ENCODE peak calls at places on chromosomes 3 and 15, in four cellular contexts. One of them, this sample, is unnamed.

GRCh38 chr3:140186421-140186920 is 251.5 kb downstream of the CLSTN2 start:
- DNase-seq in GM12878: no peak
- DNase-seq in HepG2: no peak
- DNase-seq in K562: no peak
- DNase-seq in this sample: no peak

GRCh38 chr15:70466305-70466704 is 297.1 kb downstream of the UACA start:
- DNase-seq in K562: no peak
- DNase-seq in HepG2: no peak
- DNase-seq in GM12878: no peak
- DNase-seq in this sample: no peak

GRCh38 chr3:29537889-29538609 is 257.2 kb downstream of the RBMS3 start:
- DNase-seq in GM12878: no peak
- DNase-seq in HepG2: no peak
- DNase-seq in K562: no peak
- DNase-seq in this sample: no peak

GRCh38 chr3:126274735-126275734 is 82.2 kb downstream of the KLF15 start:
- DNase-seq in GM12878: no peak
- DNase-seq in HepG2: no peak
- DNase-seq in K562: no peak
- DNase-seq in this sample: no peak

GRCh38 chr3:81485444-81485865 is 276.0 kb downstream of the GBE1 start:
- DNase-seq in K562: no peak
- DNase-seq in HepG2: no peak
- DNase-seq in GM12878: peak; percentile 38
- DNase-seq in this sample: no peak

GRCh38 chr15:26242565-26242964 is 379.4 kb upstream of the ATP10A start:
- DNase-seq in K562: no peak
- DNase-seq in GM12878: no peak
- DNase-seq in HepG2: no peak
- DNase-seq in this sample: no peak

GRCh38 chr3:133572158-133573053 is 1.1 kb upstream of the CDV3 start:
- DNase-seq in GM12878: peak; percentile 82
- DNase-seq in HepG2: no peak
- DNase-seq in K562: no peak
- DNase-seq in this sample: no peak

GRCh38 chr3:58237238-58237939 is at the start of gene ABHD6:
- DNase-seq in GM12878: no peak
- DNase-seq in K562: peak; percentile 83
- DNase-seq in HepG2: peak; percentile 40
- DNase-seq in this sample: peak; percentile 88

GRCh38 chr15:60396964-60397771 is 618 bp downstream of the ANXA2 start:
- DNase-seq in K562: peak; percentile 83
- DNase-seq in GM12878: peak; percentile 53
- DNase-seq in HepG2: no peak
- DNase-seq in this sample: peak; percentile 46

GRCh38 chr3:184384856-184385422 is 5.1 kb downstream of the CHRD start:
- DNase-seq in GM12878: no peak
- DNase-seq in HepG2: no peak
- DNase-seq in K562: no peak
- DNase-seq in this sample: no peak

GRCh38 chr3:72767927-72768880 is 80.0 kb downstream of the SHQ1 start:
- DNase-seq in K562: no peak
- DNase-seq in GM12878: no peak
- DNase-seq in HepG2: no peak
- DNase-seq in this sample: no peak
- TF ChIP-seq BHLHE40 in K562: no peak
- TF ChIP-seq BHLHE40 in GM12878: no peak
- TF ChIP-seq BHLHE40 in HepG2: no peak
- TF ChIP-seq BHLHE40 in this sample: no peak

DNA sequence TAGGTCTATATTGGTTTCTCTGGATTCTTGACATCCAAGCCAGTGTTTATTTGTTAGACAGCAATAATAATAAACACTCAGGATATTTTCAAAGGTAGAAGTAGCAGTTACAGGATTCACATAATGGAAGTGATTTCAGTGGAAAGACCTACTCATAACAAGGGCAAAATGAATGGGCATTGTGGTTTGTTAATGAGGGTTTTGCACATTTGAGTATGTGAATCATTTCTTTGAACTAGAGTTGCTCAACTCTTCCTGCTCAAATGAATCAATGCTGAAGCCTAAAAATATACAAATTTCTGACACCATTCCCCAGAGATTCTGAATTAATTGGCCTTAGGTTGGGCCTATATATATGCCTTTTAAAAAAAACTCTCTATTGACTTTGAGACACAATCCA is 4.1 kb upstream of the COL6A5 start:
- DNase-seq in HepG2: no peak
- DNase-seq in K562: no peak
- DNase-seq in GM12878: no peak
- DNase-seq in this sample: no peak
- TF ChIP-seq FOXK2 in HepG2: no peak
- TF ChIP-seq FOXK2 in K562: no peak
- TF ChIP-seq FOXK2 in GM12878: no peak
- TF ChIP-seq FOXK2 in this sample: no peak

GRCh38 chr3:127689266-127689860 is 16.6 kb downstream of the ABTB1 start:
- DNase-seq in K562: no peak
- DNase-seq in GM12878: no peak
- DNase-seq in HepG2: no peak
- DNase-seq in this sample: no peak

GRCh38 chr3:127691494-127691893 is 18.7 kb downstream of the ABTB1 start:
- DNase-seq in HepG2: no peak
- DNase-seq in GM12878: no peak
- DNase-seq in K562: no peak
- DNase-seq in this sample: no peak

GRCh38 chr3:127690106-127690505 is 17.4 kb downstream of the ABTB1 start:
- DNase-seq in K562: no peak
- DNase-seq in GM12878: no peak
- DNase-seq in HepG2: peak; percentile 20
- DNase-seq in this sample: no peak

GRCh38 chr3:127691974-127692373 is 19.2 kb downstream of the ABTB1 start:
- DNase-seq in HepG2: no peak
- DNase-seq in GM12878: no peak
- DNase-seq in K562: no peak
- DNase-seq in this sample: no peak

GRCh38 chr3:127690823-127691452 is 18.2 kb downstream of the ABTB1 start:
- DNase-seq in HepG2: peak; percentile 59
- DNase-seq in GM12878: no peak
- DNase-seq in K562: no peak
- DNase-seq in this sample: peak; percentile 56
- TF ChIP-seq BHLHE40 in HepG2: no peak
- TF ChIP-seq BHLHE40 in GM12878: no peak
- TF ChIP-seq BHLHE40 in K562: no peak
- TF ChIP-seq BHLHE40 in this sample: no peak

GRCh38 chr15:68365140-68365745 is 66.7 kb downstream of the ITGA11 start:
- DNase-seq in K562: no peak
- DNase-seq in GM12878: no peak
- DNase-seq in HepG2: no peak
- DNase-seq in this sample: no peak
- TF ChIP-seq FOXK2 in K562: no peak
- TF ChIP-seq FOXK2 in GM12878: no peak
- TF ChIP-seq FOXK2 in HepG2: no peak
- TF ChIP-seq FOXK2 in this sample: no peak

DNA sequence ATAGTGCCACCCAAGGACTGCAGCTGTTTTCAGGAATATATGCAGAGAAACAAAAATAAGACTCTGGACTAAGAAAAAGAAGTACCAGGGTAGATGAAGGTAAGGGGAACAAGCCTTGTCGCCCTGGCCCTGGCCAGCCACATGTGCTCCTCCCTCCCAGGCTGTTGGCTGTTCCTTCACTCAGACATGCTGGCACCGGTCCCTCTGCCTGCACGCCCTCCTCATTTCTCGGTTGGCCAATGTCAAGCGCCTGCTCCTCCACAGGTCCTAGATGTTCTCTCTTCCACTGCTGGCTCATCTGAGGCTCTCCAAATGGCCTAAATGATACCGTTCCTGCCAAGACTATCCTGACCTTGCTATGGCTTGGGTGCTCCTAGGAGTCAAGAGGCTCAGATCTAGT is 288.4 kb upstream of the LYSMD4 start:
- DNase-seq in GM12878: no peak
- DNase-seq in K562: no peak
- DNase-seq in HepG2: no peak
- DNase-seq in this sample: no peak
- TF ChIP-seq BHLHE40 in GM12878: no peak
- TF ChIP-seq BHLHE40 in K562: no peak
- TF ChIP-seq BHLHE40 in HepG2: no peak
- TF ChIP-seq BHLHE40 in this sample: no peak

DNA sequence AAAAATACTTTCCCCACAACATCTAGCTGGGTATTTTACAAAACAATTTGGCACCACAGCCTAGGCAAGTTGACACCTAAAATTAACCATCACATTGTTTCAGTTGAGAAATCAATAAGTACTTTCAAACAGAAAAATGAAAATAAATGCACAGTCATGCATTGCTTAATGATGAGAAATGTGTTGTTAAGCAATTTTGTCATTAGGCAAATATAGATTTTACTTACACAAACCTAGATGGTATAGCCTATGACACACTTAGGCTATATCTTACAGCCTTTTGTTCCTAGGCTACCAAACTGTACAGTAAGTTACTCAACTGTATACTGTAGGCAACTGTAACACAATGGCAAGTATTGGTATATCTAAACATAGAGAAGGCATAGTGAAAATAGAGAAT is 608.6 kb upstream of the BCHE start:
- DNase-seq in K562: no peak
- DNase-seq in HepG2: no peak
- DNase-seq in GM12878: no peak
- DNase-seq in this sample: no peak
- TF ChIP-seq FOXK2 in K562: no peak
- TF ChIP-seq FOXK2 in HepG2: no peak
- TF ChIP-seq FOXK2 in GM12878: no peak
- TF ChIP-seq FOXK2 in this sample: no peak

DNA sequence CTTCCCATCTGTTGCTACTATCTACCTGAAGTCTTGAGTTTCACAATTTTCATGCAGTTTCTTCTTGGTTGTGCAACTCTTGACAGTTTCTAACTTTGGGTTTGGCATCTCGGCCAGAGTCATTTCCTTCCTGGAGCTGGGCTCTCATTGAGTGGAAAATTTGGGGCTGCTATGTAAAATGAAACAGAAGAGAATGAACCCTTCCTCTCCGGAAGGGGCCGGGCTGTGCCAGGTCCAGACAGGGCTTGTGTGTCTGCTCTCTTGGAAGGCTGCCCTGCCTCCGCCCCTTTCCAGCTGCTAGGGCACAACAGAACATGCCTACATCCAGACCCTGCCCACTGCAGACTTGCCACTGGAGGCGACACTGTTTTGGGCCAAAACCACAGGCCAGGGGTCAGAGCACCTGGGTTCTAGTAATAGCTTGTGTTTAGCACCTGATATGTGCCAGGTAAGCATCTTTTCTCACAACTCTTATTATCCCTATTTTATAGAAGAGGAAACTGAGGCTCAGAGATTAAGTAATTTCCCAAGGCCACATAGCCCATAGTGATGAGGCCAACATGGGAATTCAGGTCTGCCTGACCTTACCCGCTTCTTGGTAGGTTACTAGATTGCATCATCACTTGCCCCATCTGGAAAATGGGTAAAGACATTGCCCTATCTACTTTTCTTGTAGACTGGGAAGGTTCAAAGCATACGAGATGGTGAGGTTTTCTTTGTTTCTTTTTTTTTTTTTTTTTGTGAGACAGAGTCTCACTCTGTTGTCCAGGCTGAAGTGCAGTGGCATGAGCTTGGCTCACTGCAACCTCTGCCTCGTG is 25.0 kb downstream of the IRAK2 start:
- DNase-seq in HepG2: no peak
- DNase-seq in K562: no peak
- DNase-seq in GM12878: peak; percentile 39
- DNase-seq in this sample: no peak
- TF ChIP-seq BHLHE40 in HepG2: no peak
- TF ChIP-seq BHLHE40 in K562: no peak
- TF ChIP-seq BHLHE40 in GM12878: no peak
- TF ChIP-seq BHLHE40 in this sample: no peak

GRCh38 chr3:195046441-195046840 is 224.5 kb downstream of the XXYLT1 start:
- DNase-seq in K562: no peak
- DNase-seq in HepG2: no peak
- DNase-seq in GM12878: no peak
- DNase-seq in this sample: no peak
- TF ChIP-seq FOXK2 in K562: no peak
- TF ChIP-seq FOXK2 in HepG2: no peak
- TF ChIP-seq FOXK2 in GM12878: no peak
- TF ChIP-seq FOXK2 in this sample: no peak

GRCh38 chr15:75036269-75036668 is 12.9 kb downstream of the PPCDC start:
- DNase-seq in HepG2: no peak
- DNase-seq in K562: peak; percentile 54
- DNase-seq in GM12878: no peak
- DNase-seq in this sample: no peak
- TF ChIP-seq BHLHE40 in HepG2: no peak
- TF ChIP-seq BHLHE40 in K562: no peak
- TF ChIP-seq BHLHE40 in GM12878: no peak
- TF ChIP-seq BHLHE40 in this sample: no peak